ENCODE peak calls at places on chromosome 13, in four cellular contexts. One of them, this sample, is unnamed. For H3K36me3, the result is how much of the 10 kb centered on the place peaks cover.

GRCh38 chr13:25632166-25632888 is 260.6 kb downstream of the ATP8A2 start:
- DNase-seq in IMR-90: no peak
- DNase-seq in body of pancreas: no peak
- DNase-seq in cardiac muscle cell: no peak
- DNase-seq in this sample: no peak

GRCh38 chr13:33639158-33639557 is 178.8 kb upstream of the RFC3 start:
- DNase-seq in IMR-90: peak
- DNase-seq in body of pancreas: peak
- DNase-seq in cardiac muscle cell: peak
- DNase-seq in this sample: no peak

GRCh38 chr13:43584711-43585110 is 202.1 kb downstream of the ENOX1 start:
- DNase-seq in IMR-90: no peak
- DNase-seq in body of pancreas: no peak
- DNase-seq in cardiac muscle cell: no peak
- DNase-seq in this sample: no peak

GRCh38 chr13:50334092-50334778 is 319.0 kb downstream of the KCNRG start:
- DNase-seq in IMR-90: no peak
- DNase-seq in body of pancreas: no peak
- DNase-seq in cardiac muscle cell: no peak
- DNase-seq in this sample: no peak

GRCh38 chr13:28220166-28220565 is 81.8 kb downstream of the PAN3 start:
- DNase-seq in IMR-90: peak
- DNase-seq in body of pancreas: no peak
- DNase-seq in cardiac muscle cell: no peak
- DNase-seq in this sample: no peak

GRCh38 chr13:44416297-44416696 is 42.7 kb downstream of the SERP2 start:
- DNase-seq in IMR-90: no peak
- DNase-seq in body of pancreas: no peak
- DNase-seq in cardiac muscle cell: no peak
- DNase-seq in this sample: no peak

GRCh38 chr13:61695147-61695546 is 279.5 kb upstream of the PCDH20 start:
- DNase-seq in IMR-90: no peak
- DNase-seq in body of pancreas: no peak
- DNase-seq in cardiac muscle cell: no peak
- DNase-seq in this sample: no peak

GRCh38 chr13:82224806-82225205 is 1657.5 kb downstream of the SLITRK1 start:
- DNase-seq in IMR-90: no peak
- DNase-seq in body of pancreas: no peak
- DNase-seq in cardiac muscle cell: no peak
- DNase-seq in this sample: no peak

GRCh38 chr13:51737609-51738008 is 66.4 kb downstream of the DHRS12 start:
- DNase-seq in IMR-90: no peak
- DNase-seq in body of pancreas: no peak
- DNase-seq in cardiac muscle cell: no peak
- DNase-seq in this sample: no peak

GRCh38 chr13:80050252-80050651 is 290.7 kb downstream of the SPRY2 start:
- DNase-seq in IMR-90: peak
- DNase-seq in body of pancreas: no peak
- DNase-seq in cardiac muscle cell: no peak
- DNase-seq in this sample: no peak

GRCh38 chr13:94641432-94641941 is 39.8 kb downstream of the GPR180 start:
- DNase-seq in IMR-90: peak
- DNase-seq in body of pancreas: no peak
- DNase-seq in cardiac muscle cell: no peak
- DNase-seq in this sample: no peak

GRCh38 chr13:109779074-109779473 is 7.3 kb downstream of the IRS2 start:
- DNase-seq in IMR-90: no peak
- DNase-seq in body of pancreas: no peak
- DNase-seq in cardiac muscle cell: no peak
- DNase-seq in this sample: peak
- H3K36me3 ChIP-seq in IMR-90: under half
- H3K36me3 ChIP-seq in body of pancreas: under half
- H3K36me3 ChIP-seq in cardiac muscle cell: under half
- H3K36me3 ChIP-seq in this sample: under half

GRCh38 chr13:113202912-113203311 is 5.6 kb downstream of the PCID2 start:
- DNase-seq in IMR-90: no peak
- DNase-seq in body of pancreas: no peak
- DNase-seq in cardiac muscle cell: no peak
- DNase-seq in this sample: no peak
- H3K36me3 ChIP-seq in IMR-90: under half
- H3K36me3 ChIP-seq in body of pancreas: under half
- H3K36me3 ChIP-seq in cardiac muscle cell: under half
- H3K36me3 ChIP-seq in this sample: under half

GRCh38 chr13:24454100-24454499 is 58.5 kb downstream of the PARP4 start:
- DNase-seq in IMR-90: no peak
- DNase-seq in body of pancreas: no peak
- DNase-seq in cardiac muscle cell: no peak
- DNase-seq in this sample: no peak
- H3K36me3 ChIP-seq in IMR-90: under half
- H3K36me3 ChIP-seq in body of pancreas: under half
- H3K36me3 ChIP-seq in cardiac muscle cell: under half
- H3K36me3 ChIP-seq in this sample: under half

GRCh38 chr13:113490496-113491417 is at the start of gene DCUN1D2:
- DNase-seq in IMR-90: peak
- DNase-seq in body of pancreas: peak
- DNase-seq in cardiac muscle cell: peak
- DNase-seq in this sample: peak

GRCh38 chr13:113489549-113490495 is 689 bp downstream of the DCUN1D2 start:
- DNase-seq in IMR-90: peak
- DNase-seq in body of pancreas: no peak
- DNase-seq in cardiac muscle cell: peak
- DNase-seq in this sample: peak

GRCh38 chr13:113489171-113489548 is 1.4 kb downstream of the DCUN1D2 start:
- DNase-seq in IMR-90: no peak
- DNase-seq in body of pancreas: no peak
- DNase-seq in cardiac muscle cell: peak
- DNase-seq in this sample: no peak

GRCh38 chr13:113486698-113487097 is 3.8 kb downstream of the DCUN1D2 start:
- DNase-seq in IMR-90: no peak
- DNase-seq in body of pancreas: no peak
- DNase-seq in cardiac muscle cell: no peak
- DNase-seq in this sample: no peak

DNA sequence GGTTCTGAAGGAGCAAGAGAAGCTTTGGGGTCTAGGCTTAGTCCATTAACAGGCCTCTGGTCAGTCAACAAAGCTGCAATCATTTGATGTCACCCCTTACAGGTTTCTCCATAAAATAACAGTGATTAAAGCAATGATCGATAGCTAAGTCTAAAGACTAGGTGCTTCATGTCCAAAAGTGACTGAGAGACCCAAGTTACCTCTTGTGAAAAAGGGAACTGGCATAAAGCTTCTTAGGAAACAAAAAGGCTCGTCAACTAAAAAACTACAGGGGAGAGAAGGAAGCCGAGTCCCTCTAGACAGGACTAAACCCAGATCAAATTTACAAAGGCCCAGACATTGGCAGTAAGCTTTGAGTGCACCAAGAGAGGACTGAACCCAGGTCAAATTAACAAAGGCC is 2.2 kb downstream of the DCUN1D2 start:
- DNase-seq in IMR-90: no peak
- DNase-seq in body of pancreas: no peak
- DNase-seq in cardiac muscle cell: no peak
- DNase-seq in this sample: no peak
- H3K36me3 ChIP-seq in IMR-90: under half
- H3K36me3 ChIP-seq in body of pancreas: under half
- H3K36me3 ChIP-seq in cardiac muscle cell: under half
- H3K36me3 ChIP-seq in this sample: under half

DNA sequence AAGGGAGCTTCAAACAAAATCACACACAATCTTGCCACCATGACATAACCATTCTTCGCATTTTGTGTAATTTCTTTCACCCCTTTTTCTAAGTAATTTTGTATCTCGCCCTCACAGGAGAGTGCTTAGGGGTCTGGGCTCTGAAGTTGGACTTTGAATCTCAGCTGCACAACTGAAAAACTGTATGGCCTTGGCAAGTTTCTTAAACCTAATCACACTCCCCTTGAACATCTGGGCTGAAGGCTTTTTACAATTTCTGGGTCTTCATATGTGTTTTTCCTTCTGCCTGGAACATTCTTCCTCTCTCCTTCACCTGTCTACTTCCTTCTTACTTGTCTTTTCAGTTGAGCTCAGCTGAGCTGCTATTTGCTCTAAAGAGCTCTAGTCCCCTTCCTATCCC is 24.3 kb upstream of the CPB2 start:
- DNase-seq in IMR-90: no peak
- DNase-seq in body of pancreas: no peak
- DNase-seq in cardiac muscle cell: no peak
- DNase-seq in this sample: no peak
- H3K36me3 ChIP-seq in IMR-90: under half
- H3K36me3 ChIP-seq in body of pancreas: under half
- H3K36me3 ChIP-seq in cardiac muscle cell: under half
- H3K36me3 ChIP-seq in this sample: under half

DNA sequence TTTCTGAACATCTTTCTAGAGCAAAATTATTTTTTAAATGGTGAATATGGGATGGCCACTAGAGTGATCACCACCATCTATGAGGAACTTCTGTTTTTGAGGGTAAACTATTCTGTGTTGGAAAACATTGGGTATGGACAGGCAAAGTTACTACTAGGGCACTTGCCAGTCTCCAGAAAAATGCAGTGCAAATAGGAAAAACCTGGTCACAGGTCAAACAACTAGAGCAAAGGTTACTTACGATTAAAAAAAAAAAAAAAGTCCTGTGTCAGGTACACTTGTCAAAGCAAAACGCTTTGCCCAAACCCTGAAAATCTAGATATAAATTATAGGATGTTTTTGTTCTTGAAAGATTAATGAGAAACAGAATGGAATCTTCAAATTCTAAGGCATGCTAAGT is 66.2 kb downstream of the SLITRK1 start:
- DNase-seq in IMR-90: no peak
- DNase-seq in body of pancreas: no peak
- DNase-seq in cardiac muscle cell: no peak
- DNase-seq in this sample: no peak
- H3K36me3 ChIP-seq in IMR-90: under half
- H3K36me3 ChIP-seq in body of pancreas: under half
- H3K36me3 ChIP-seq in cardiac muscle cell: under half
- H3K36me3 ChIP-seq in this sample: under half

DNA sequence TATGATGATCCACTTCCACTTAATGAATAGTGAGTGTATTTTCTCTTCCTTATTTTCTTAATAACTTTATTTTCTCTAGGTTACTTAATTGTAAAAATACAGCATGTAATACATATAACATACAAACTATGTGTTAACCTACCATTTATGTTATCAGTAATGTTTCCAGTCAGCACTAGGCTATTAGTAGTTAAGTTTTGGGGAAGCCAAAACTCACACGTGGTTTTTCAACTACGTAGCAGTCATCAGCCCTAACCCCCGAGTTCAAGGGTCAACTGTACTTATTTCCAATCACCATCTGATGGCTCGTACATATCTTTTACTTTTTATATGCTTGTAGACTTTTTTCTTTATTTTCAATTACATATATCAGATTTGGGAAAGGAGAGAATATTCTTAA is 95.7 kb downstream of the TNFSF13B start:
- DNase-seq in IMR-90: no peak
- DNase-seq in body of pancreas: no peak
- DNase-seq in cardiac muscle cell: no peak
- DNase-seq in this sample: no peak
- H3K36me3 ChIP-seq in IMR-90: under half
- H3K36me3 ChIP-seq in body of pancreas: under half
- H3K36me3 ChIP-seq in cardiac muscle cell: under half
- H3K36me3 ChIP-seq in this sample: under half

DNA sequence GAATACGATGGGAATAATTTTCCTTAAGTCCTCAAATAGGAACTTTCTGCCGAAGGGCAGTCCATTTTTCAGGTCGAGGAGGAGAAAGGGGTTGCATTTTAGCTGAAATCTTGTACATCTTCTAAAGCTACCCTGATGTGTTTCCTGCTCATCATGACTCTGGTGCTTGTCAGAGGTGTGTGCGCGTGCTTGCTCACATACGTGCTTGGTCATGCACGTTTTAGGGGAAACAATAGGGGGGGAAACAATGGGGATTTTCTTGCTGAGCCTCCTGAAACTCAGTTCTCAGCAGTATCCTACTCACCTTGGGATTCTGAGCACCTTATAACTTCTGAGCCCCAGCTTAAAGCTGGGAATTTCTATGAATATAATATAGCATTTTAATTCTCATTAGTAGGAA is 44.7 kb downstream of the TM9SF2 start:
- DNase-seq in IMR-90: no peak
- DNase-seq in body of pancreas: no peak
- DNase-seq in cardiac muscle cell: no peak
- DNase-seq in this sample: no peak
- H3K36me3 ChIP-seq in IMR-90: under half
- H3K36me3 ChIP-seq in body of pancreas: under half
- H3K36me3 ChIP-seq in cardiac muscle cell: half or more
- H3K36me3 ChIP-seq in this sample: under half

GRCh38 chr13:98880673-98881072 is 97.2 kb downstream of the DOCK9 start:
- DNase-seq in IMR-90: no peak
- DNase-seq in body of pancreas: no peak
- DNase-seq in cardiac muscle cell: no peak
- DNase-seq in this sample: no peak

GRCh38 chr13:98879127-98879520 is 98.7 kb downstream of the DOCK9 start:
- DNase-seq in IMR-90: no peak
- DNase-seq in body of pancreas: no peak
- DNase-seq in cardiac muscle cell: no peak
- DNase-seq in this sample: no peak

GRCh38 chr13:98878421-98879126 is 99.3 kb downstream of the DOCK9 start:
- DNase-seq in IMR-90: no peak
- DNase-seq in body of pancreas: no peak
- DNase-seq in cardiac muscle cell: no peak
- DNase-seq in this sample: no peak

GRCh38 chr13:98877936-98878335 is 99.9 kb downstream of the DOCK9 start:
- DNase-seq in IMR-90: no peak
- DNase-seq in body of pancreas: no peak
- DNase-seq in cardiac muscle cell: no peak
- DNase-seq in this sample: no peak

DNA sequence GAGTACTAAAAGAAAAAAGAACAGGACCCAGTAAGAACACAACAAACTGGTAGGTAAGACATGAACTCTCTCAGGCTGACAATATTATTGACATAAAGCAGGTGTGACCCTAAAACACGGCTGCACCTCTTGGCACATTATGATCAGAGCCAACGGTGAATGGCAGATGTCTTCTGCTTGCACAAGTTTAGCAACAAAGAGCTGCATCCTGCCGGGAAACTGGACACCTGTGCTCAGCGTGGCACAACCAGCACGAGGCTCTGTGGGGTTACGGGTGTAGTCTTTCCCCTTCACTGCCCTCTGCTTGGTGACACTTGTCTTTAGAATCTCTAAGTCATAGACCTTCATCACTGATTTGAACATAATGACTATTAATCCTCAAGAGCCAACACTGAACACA is 97.9 kb downstream of the DOCK9 start:
- DNase-seq in IMR-90: no peak
- DNase-seq in body of pancreas: no peak
- DNase-seq in cardiac muscle cell: no peak
- DNase-seq in this sample: no peak
- H3K36me3 ChIP-seq in IMR-90: under half
- H3K36me3 ChIP-seq in body of pancreas: under half
- H3K36me3 ChIP-seq in cardiac muscle cell: under half
- H3K36me3 ChIP-seq in this sample: under half

GRCh38 chr13:37047846-37048245 is 11.6 kb downstream of the SUPT20H start:
- DNase-seq in IMR-90: no peak
- DNase-seq in body of pancreas: no peak
- DNase-seq in cardiac muscle cell: no peak
- DNase-seq in this sample: no peak
- H3K36me3 ChIP-seq in IMR-90: under half
- H3K36me3 ChIP-seq in body of pancreas: under half
- H3K36me3 ChIP-seq in cardiac muscle cell: under half
- H3K36me3 ChIP-seq in this sample: under half